ENCODE peak calls at places on chromosomes 11 and 22, in four cellular contexts. U is heart left ventricle, E is sigmoid colon, P is psoas muscle. V is an unnamed sample.
A peak's percentile ranks its signal among the peaks of the same experiment; 100 is the strongest.

GRCh38 chr22:21816787-21817496 is 50.5 kb downstream of the MAPK1 start:
- DNase-seq in U (no peak), P (no peak), E (no peak), V (no peak)

GRCh38 chr11:3161309-3161708 is 3.8 kb downstream of the OSBPL5 start:
- DNase-seq in P (no peak), E (peak; percentile 70), U (peak; percentile 63), V (no peak)

GRCh38 chr11:44261800-44262591 is 47.9 kb downstream of the ALX4 start:
- DNase-seq in U (peak; percentile 25), P (no peak), E (no peak), V (no peak)

GRCh38 chr11:102293873-102294601 is 23.2 kb upstream of the BIRC3 start:
- DNase-seq in U (no peak), P (no peak), E (no peak), V (no peak)

GRCh38 chr11:130606781-130607511 is 158.5 kb downstream of the ADAMTS15 start:
- DNase-seq in P (peak; percentile 44), E (peak; percentile 75), U (no peak), V (no peak)

GRCh38 chr22:46041642-46042041 is 64.7 kb upstream of the WNT7B start:
- DNase-seq in U (no peak), P (no peak), E (peak; percentile 43), V (no peak)

GRCh38 chr11:28476864-28477263 is 368.7 kb downstream of the METTL15 start:
- DNase-seq in E (no peak), U (no peak), P (no peak), V (no peak)

GRCh38 chr22:19291580-19292261 is at the start of gene CLTCL1:
- DNase-seq in P (peak; percentile 88), E (peak; percentile 90), U (peak; percentile 93), V (peak; percentile 85)

GRCh38 chr11:120305286-120305685 is 19.8 kb upstream of the TLCD5 start:
- DNase-seq in P (no peak), U (no peak), E (no peak), V (no peak)

GRCh38 chr11:20611445-20611844 is 12.0 kb downstream of the SLC6A5 start:
- DNase-seq in E (no peak), U (no peak), P (no peak), V (no peak)
- H3K27me3 ChIP-seq in E (peaks cover 55% of the 10 kb centered on the region), U (peaks cover 16% of the 10 kb centered on the region), P (peaks cover 2% of the 10 kb centered on the region), V (peaks cover 10% of the 10 kb centered on the region)

DNA sequence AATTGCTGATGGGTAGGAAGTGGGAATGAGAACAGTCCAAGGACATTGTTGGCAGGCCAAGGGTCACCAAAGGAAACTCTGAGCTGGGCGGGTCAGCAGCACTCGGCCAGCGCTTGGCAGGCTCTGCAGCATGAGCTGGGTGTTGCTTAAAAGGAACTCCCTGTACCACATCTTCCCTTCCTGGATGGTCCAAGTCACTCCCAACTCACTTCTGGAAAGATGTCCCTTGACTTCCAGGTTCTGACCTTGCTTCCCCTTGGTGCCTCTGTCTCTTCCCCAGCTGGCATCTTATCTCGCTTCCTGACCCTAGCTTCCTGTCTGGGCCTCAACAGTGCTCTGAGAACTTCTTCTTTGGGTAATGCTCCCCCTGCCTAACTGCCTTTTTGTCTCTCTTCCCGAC is 24.8 kb upstream of the SWAP70 start:
- DNase-seq in P (peak; percentile 60), E (no peak), U (peak; percentile 78), V (no peak)
- H3K4me1 ChIP-seq in P (no peaks in the 10 kb centered on the region), E (no peaks in the 10 kb centered on the region), U (no peaks in the 10 kb centered on the region), V (no peaks in the 10 kb centered on the region)

DNA sequence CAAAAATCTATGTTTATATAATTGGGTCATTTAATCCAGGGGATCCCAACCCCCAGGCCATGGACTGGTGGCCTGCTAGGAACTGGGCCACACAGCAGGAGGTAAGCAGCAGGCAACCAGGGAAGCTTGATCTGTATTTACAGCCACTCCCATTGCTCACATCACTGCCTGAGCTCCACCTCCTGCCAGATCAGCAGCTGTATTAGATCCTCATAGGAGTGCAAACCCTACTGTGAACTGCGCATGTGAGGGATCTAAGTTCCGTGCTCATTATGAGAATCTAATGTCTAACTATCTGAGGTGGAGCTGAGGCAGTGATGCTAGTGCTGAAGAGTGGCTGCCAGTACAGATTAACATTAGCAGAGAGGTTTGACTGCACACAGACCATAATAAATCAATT is 32.8 kb downstream of the MS4A2 start:
- DNase-seq in U (no peak), P (no peak), E (no peak), V (no peak)
- H3K27me3 ChIP-seq in U (no peaks in the 10 kb centered on the region), P (no peaks in the 10 kb centered on the region), E (no peaks in the 10 kb centered on the region), V (no peaks in the 10 kb centered on the region)

GRCh38 chr11:12430912-12431311 is 53.5 kb downstream of the PARVA start:
- DNase-seq in E (peak; percentile 95), U (no peak), P (peak; percentile 59), V (no peak)

GRCh38 chr11:12434255-12434654 is 56.9 kb downstream of the PARVA start:
- DNase-seq in U (no peak), E (peak; percentile 73), P (no peak), V (no peak)

GRCh38 chr11:12430351-12430750 is 53.0 kb downstream of the PARVA start:
- DNase-seq in U (no peak), P (no peak), E (no peak), V (no peak)

GRCh38 chr11:12433571-12434061 is 56.2 kb downstream of the PARVA start:
- DNase-seq in U (no peak), E (peak; percentile 91), P (no peak), V (peak; percentile 58)

GRCh38 chr11:12432507-12432906 is 55.1 kb downstream of the PARVA start:
- DNase-seq in E (no peak), P (no peak), U (no peak), V (no peak)
- H3K4me1 ChIP-seq in E (peaks cover 98% of the 10 kb centered on the region), P (peaks cover 3% of the 10 kb centered on the region), U (peaks cover 68% of the 10 kb centered on the region), V (peaks cover 51% of the 10 kb centered on the region)

DNA sequence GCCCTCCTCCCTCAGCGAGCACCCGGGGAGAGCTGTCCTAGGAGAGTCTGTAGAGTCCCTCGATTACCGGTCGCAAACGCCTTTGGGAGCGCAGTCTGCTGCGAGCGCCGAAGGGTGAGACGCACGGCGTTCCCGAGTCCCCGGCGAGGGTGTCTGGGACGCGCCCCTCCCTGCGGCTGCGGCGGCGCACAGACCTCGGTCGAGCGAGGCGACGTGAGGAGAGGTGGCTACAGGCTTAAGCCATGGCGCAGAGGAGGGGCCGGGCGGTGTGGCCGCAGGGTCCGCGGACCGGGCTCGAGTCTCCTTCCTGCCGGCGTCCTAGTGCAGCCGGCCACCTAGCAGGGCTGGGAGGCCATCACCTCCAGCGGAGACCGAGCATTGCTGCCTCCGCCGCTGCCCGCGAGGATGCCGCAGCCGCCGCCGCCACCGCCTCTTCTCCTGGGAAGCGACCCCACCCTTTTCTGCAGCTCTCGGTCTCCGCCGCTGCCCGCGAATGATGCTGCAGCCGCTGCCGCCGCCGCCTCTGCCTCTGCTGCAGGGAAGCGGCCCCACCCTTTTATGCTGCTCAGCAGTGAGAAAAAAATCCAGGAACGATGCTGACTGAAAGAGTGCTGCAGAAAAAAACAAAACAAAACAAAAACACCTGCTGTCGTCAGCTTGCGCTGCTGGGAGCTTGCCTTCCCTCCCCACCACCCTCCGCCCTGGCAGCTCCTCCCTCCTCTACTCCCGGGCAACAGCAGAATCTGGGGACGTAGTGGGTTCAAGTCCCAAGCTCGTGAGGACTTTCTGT is at the start of gene MAP6:
- DNase-seq in U (peak; percentile 67), E (no peak), P (peak; percentile 20), V (no peak)
- H3K27me3 ChIP-seq in U (peaks cover 3% of the 10 kb centered on the region), E (no peaks in the 10 kb centered on the region), P (peaks cover 19% of the 10 kb centered on the region), V (peaks cover 18% of the 10 kb centered on the region)

GRCh38 chr11:36699271-36699670 is 101.2 kb upstream of the RAG2 start:
- DNase-seq in E (no peak), U (no peak), P (no peak), V (no peak)
- H3K4me1 ChIP-seq in E (no peaks in the 10 kb centered on the region), U (no peaks in the 10 kb centered on the region), P (no peaks in the 10 kb centered on the region), V (no peaks in the 10 kb centered on the region)

GRCh38 chr22:22856364-22856763 is 31.3 kb upstream of the IGLL5 start:
- DNase-seq in P (no peak), E (no peak), U (no peak), V (no peak)
- H3K27me3 ChIP-seq in P (peaks cover 6% of the 10 kb centered on the region), E (peaks cover 30% of the 10 kb centered on the region), U (peaks cover 20% of the 10 kb centered on the region), V (no peaks in the 10 kb centered on the region)

DNA sequence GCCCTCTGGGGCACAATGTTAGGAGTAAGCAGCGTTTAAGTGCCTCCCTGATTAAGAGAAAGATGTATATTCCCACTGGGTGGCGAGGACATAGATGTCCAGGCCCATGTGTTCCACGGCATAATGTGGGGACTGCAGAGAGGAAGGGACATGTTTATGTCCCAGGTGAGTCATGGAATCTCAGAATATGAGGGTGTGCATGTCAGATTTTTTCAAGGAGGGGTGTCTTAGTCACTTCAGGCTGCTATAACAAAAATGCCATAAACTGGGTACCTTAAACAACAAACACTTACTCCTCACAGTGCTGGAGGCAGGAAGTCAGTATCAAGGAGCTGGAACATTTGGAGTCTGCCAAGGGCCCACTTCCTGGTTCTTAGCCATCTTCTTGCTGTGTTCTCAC is 55.1 kb downstream of the BCR start:
- DNase-seq in E (no peak), P (no peak), U (no peak), V (no peak)
- H3K4me1 ChIP-seq in E (peaks cover 42% of the 10 kb centered on the region), P (peaks cover 21% of the 10 kb centered on the region), U (peaks cover 32% of the 10 kb centered on the region), V (peaks cover 45% of the 10 kb centered on the region)

GRCh38 chr11:79045018-79045787 is 395.6 kb downstream of the TENM4 start:
- DNase-seq in P (no peak), E (no peak), U (no peak), V (no peak)

GRCh38 chr11:79045811-79046304 is 395.0 kb downstream of the TENM4 start:
- DNase-seq in P (no peak), E (no peak), U (no peak), V (no peak)

GRCh38 chr11:79047980-79048379 is 392.9 kb downstream of the TENM4 start:
- DNase-seq in P (no peak), E (no peak), U (no peak), V (no peak)

GRCh38 chr11:79046365-79046764 is 394.5 kb downstream of the TENM4 start:
- DNase-seq in P (no peak), E (no peak), U (no peak), V (no peak)

GRCh38 chr11:79047356-79047755 is 393.5 kb downstream of the TENM4 start:
- DNase-seq in U (no peak), P (no peak), E (no peak), V (no peak)
- H3K27me3 ChIP-seq in U (no peaks in the 10 kb centered on the region), P (no peaks in the 10 kb centered on the region), E (no peaks in the 10 kb centered on the region), V (no peaks in the 10 kb centered on the region)

DNA sequence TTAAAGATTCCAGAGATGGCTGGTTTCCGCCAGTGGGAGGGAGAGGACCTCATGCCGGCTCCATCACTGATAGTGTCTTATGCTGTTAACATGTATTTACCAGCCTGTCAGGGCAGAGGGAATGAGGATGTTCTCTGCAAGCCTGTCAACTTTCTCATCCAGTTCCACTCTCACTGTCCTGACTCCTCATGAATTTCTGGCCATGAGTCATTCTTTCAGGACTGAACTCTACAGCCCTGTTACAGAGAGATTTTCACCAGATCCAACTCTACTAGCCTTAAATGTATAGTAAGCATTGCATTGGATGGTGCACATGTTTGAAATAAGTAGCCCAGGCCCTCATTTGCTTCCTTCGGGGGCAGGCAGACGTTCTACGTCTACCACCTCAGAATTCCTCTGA is 387.7 kb downstream of the TMEM135 start:
- DNase-seq in U (no peak), P (no peak), E (no peak), V (no peak)
- H3K4me1 ChIP-seq in U (no peaks in the 10 kb centered on the region), P (no peaks in the 10 kb centered on the region), E (no peaks in the 10 kb centered on the region), V (peaks cover 50% of the 10 kb centered on the region)